ENCODE peak calls at places on chromosomes 5 and 9, in four cellular contexts. D is sigmoid colon, E is GM23338, U is SK-N-SH. O is an unnamed sample. For H3K27me3, the result is how much of the 10 kb centered on the place peaks cover.

GRCh38 chr9:104810421-104811339 is 46.8 kb downstream of the NIPSNAP3B start:
- DNase-seq in D (no peak), E (peak), U (no peak), O (no peak)

GRCh38 chr5:2324788-2325187 is 426.7 kb downstream of the IRX2 start:
- DNase-seq in D (no peak), E (no peak), U (no peak), O (no peak)

GRCh38 chr5:133662578-133662977 is 50.2 kb upstream of the FSTL4 start:
- DNase-seq in D (no peak), E (no peak), U (no peak), O (no peak)

GRCh38 chr9:132240860-132241482 is 79.1 kb downstream of the NTNG2 start:
- DNase-seq in D (peak), E (peak), U (peak), O (peak)

GRCh38 chr5:137037848-137038247 is 461.3 kb downstream of the SPOCK1 start:
- DNase-seq in D (no peak), E (peak), U (no peak), O (no peak)

GRCh38 chr5:142597546-142598337 is 88.1 kb downstream of the FGF1 start:
- DNase-seq in D (no peak), E (peak), U (no peak), O (no peak)

GRCh38 chr5:168747987-168748777 is 169.0 kb upstream of the PANK3 start:
- DNase-seq in D (no peak), E (peak), U (peak), O (peak)

GRCh38 chr9:135286961-135287360 is 192.6 kb upstream of the PPP1R26 start:
- DNase-seq in D (no peak), E (no peak), U (no peak), O (no peak)

GRCh38 chr9:127977877-127978647 is 2.7 kb downstream of the EEIG1 start:
- DNase-seq in D (peak), E (peak), U (no peak), O (no peak)

GRCh38 chr5:178267876-178268275 is 35.3 kb upstream of the PHYKPL start:
- DNase-seq in D (no peak), E (no peak), U (no peak), O (no peak)

GRCh38 chr5:39283231-39283818 is 64.0 kb upstream of the FYB1 start:
- DNase-seq in D (no peak), E (peak), U (no peak), O (peak)

GRCh38 chr5:61328791-61329617 is 3.1 kb upstream of the ZSWIM6 start:
- DNase-seq in D (no peak), E (peak), U (no peak), O (no peak)

GRCh38 chr5:151005187-151005974 is 15.0 kb upstream of the GPX3 start:
- DNase-seq in D (peak), E (no peak), U (no peak), O (no peak)

GRCh38 chr5:39702928-39703327 is 278.1 kb upstream of the DAB2 start:
- DNase-seq in D (no peak), E (no peak), U (no peak), O (no peak)

GRCh38 chr9:76944011-76944410 is 38.1 kb upstream of the PRUNE2 start:
- DNase-seq in D (no peak), E (no peak), U (no peak), O (no peak)

DNA sequence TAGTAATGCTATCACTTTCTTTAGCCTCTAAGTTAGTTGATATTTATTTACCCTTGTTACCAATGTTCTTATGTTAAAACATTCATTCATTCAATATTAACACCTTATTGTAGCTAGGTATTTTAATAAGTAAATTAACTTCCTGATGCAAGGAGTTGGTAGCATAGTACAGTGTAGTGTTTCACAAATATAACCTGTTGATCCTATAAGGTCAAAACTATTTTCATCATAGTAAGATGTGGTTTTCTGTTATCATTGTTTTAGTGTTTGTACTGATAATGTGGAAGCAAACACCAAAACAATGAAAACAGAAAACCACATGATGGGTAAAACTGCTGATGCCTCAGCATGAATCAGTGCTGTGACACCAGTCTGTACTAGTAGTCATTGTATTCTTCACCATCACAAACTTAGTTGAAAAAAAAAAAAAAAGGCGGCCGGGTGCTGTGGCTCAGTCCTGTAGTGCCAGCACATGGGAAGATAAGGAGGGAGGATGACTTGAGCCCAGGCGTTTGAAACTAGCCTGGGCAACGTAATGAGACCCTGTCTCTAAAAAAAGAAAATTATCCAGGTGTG is 36.5 kb downstream of the ZCCHC7 start:
- DNase-seq in D (no peak), E (no peak), U (no peak), O (no peak)
- H3K27me3 ChIP-seq in D (under half), E (under half), U (under half), O (under half)

DNA sequence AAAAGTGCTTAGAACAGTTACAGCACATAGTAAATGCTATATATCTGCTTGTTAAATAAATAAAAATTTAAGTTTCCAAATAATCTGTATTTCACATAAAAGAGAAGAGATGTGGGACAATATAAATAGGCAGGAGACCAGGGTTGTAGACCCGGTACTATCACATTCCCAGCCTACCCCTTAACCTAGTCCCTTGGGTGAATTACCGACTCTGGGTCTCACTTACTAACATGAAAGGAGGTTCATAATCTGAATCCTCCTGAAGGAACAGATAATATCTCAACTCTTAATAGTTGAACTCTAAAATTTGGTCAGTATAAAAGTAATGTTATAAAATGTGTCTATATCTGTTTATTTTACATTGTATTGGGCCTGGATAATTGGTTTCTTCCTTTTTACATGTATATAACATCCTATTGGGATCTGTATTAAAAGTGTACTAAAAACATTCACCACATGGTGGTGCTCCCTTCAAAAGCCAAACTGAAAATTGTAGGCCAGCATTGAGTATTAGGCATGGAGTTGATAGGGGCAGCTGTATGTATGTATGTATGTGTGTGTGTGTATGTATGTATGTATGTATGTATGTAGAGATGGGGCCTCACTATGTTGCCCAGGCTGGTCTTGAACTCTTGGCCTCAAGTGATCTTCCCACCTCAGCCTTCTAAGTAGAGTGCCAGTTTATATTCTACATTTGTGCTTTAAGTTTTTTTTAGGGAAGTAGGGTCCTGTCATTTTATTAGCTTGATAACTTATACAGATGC is 64.2 kb upstream of the ABL1 start:
- DNase-seq in D (no peak), E (peak), U (peak), O (peak)
- TF ChIP-seq CTCF in D (peak), E (peak), U (peak), O (no peak)

DNA sequence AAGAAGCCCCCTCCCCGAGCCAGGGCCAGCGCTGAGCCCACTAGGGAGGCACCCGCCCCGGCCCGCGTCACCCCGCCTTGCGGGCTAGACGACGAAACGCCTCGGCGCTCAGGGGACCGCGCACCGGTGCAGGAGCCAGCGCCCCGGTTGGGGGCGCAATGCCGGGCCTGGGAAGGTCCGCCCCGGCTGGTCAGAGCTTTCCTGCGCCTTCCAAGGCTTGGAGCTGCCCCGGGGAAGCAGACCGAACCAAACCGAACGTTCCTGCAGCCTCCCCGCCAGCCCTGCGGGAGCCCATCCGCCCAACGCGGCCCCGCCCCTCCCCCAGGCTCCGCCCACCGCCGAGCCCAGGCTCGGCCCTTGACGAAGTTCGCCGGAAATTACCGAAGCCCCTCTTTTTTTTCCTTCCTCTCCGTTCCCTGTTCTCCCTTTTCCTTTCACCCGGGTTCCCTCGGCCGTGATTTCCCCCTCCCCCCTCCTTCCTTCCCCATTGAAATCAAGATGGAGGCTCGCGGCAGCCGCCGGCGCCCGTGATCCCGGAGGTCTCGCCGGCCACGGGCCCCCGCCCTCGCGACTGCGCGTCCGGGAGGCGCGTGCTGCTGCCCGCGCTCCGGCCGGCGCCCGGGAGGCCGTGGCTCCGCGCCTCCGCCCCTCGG is at the start of gene TRIO:
- DNase-seq in D (peak), E (peak), U (peak), O (peak)
- TF ChIP-seq POLR2AphosphoS5 in D (peak), E (peak), U (peak), O (no peak)

DNA sequence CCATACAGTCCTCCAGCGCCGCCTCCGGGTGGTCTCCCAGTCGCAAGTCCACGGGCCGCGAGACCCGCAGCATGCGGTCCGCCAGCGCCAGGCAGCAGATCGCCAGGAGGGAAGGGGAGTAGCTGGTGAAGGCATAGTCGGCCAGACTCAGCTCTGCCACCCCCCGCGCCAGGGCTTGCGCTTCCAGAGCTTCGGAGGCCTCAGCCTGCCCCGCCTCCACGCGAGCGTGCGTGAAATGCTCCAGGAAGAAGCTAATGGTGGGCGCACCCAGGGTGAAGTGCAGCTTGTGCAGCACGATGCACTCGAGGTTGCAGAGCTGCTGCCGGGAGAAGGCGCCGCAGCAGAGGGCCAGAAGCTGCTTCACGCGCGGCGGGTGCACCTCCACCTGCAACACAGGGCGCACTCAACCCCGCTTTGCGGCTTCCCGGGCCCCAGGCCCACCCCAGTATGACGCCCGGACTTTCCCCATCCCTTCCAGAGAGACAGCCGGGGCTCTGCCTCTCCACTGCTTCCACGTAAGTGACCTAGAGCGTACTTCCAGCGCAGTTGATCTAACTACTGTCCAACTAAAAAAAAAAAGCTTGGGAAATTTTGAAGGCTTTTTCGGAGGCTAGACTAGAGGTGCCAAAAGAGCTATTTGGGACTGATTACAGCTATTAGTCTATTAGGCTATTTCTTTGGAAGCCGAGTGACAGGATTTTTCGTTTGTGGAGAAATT is 1.8 kb downstream of the CCNO start:
- DNase-seq in D (no peak), E (peak), U (peak), O (no peak)
- H3K27me3 ChIP-seq in D (half or more), E (half or more), U (half or more), O (under half)

GRCh38 chr9:113997610-113998009 is 80.5 kb downstream of the AMBP start:
- DNase-seq in D (no peak), E (no peak), U (no peak), O (no peak)

GRCh38 chr9:113999256-114000062 is 78.6 kb downstream of the AMBP start:
- DNase-seq in D (no peak), E (no peak), U (no peak), O (no peak)

GRCh38 chr9:113998114-113998513 is 80.0 kb downstream of the AMBP start:
- DNase-seq in D (no peak), E (no peak), U (no peak), O (no peak)

GRCh38 chr9:114000063-114000454 is 78.0 kb downstream of the AMBP start:
- DNase-seq in D (peak), E (no peak), U (no peak), O (no peak)

DNA sequence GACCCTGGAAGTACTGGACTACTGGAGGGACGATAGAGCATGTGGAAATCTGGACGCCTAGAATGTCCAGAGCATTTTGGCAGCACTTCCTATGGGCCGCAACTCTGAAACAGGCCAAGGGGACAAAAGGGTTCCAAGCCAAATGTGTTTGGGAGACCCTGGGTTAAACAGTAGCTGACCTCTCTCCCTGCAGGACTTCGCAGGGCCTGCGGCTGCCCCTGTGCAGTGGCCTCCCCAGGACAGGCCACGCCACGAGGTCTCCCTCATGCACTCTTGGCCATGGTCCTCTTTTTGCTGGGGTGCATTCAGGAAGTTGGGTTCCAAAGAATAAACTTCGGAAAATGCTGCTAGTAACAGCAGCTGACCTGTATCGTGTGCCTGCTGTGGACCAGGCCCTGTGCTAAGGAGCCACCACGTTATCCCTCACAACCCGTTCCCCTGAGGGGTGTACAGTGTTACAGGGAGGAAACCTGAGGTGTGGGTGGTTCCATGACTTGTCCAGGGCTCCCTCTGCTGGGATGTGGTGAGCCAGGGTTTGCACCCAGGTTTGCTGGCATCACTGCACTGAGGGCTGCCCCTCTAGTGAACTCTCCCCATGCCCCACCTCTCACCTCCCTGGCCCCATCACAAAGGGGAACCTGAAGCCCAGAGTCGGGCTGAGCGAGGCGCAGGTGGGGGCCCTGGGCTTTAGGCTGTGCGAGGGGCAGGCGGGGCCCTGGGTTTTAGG is 79.4 kb downstream of the AMBP start:
- DNase-seq in D (no peak), E (peak), U (peak), O (no peak)
- TF ChIP-seq CTCF in D (no peak), E (peak), U (peak), O (no peak)

DNA sequence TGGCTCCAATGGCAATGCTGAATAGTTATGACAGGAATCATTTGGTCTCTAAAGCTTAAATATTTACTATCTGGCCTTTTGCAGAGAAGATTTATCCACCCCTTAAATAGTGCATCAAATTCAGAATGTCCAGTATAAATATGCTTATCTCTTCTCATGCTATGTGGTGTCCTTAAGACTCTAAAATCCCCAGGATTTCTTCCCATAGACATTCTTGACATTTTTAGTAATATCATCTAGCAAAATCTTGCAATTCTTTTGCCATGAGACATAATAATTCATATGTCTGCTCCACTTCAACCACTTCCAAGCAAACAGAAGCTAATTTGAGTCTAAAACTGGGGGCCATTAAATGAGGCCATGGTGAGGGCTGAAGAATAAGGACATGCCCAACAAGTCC is 1923.4 kb upstream of the CDH9 start:
- DNase-seq in D (no peak), E (no peak), U (no peak), O (no peak)
- TF ChIP-seq POLR2AphosphoS5 in D (no peak), E (no peak), U (no peak), O (no peak)

GRCh38 chr5:93598141-93598996 is 15.3 kb downstream of the NR2F1 start:
- DNase-seq in D (no peak), E (no peak), U (peak), O (no peak)

GRCh38 chr5:93595420-93596136 is 12.6 kb downstream of the NR2F1 start:
- DNase-seq in D (no peak), E (peak), U (no peak), O (no peak)

GRCh38 chr5:93596676-93597441 is 13.8 kb downstream of the NR2F1 start:
- DNase-seq in D (no peak), E (peak), U (peak), O (no peak)

GRCh38 chr5:93594591-93595419 is 11.8 kb downstream of the NR2F1 start:
- DNase-seq in D (no peak), E (peak), U (peak), O (no peak)

DNA sequence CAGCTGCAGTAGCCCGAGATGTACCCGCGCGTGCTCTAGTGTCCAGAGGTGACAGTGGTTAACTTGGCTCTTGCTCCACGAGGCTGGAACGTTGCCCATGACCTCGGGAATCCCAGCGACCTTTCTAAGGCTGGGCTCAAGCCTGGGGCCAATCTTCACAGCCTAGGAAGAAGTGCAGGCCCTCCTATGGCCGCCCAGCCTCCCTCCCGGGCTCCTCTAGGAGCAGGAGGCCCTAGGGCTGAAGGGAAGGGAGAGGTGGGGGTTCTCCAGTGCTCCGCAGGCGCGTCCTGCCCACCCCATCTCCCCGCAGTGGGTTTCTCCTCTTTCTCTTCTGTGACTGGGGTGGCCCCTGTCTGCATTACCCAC is 13.3 kb downstream of the NR2F1 start:
- DNase-seq in D (no peak), E (no peak), U (no peak), O (no peak)
- H3K27me3 ChIP-seq in D (half or more), E (half or more), U (under half), O (under half)

O was measured in HL-60.